ENCODE peak calls at places on chromosomes 6 and 20, in six cellular contexts. R, M, W, N, X and A are unnamed samples.

GRCh38 chr6:152246554-152247337 is 390.4 kb downstream of the SYNE1 start:
- DNase-seq in R (no peak), X (no peak), M (no peak), W (no peak), N (no peak), A (no peak)

GRCh38 chr6:71383891-71384489 is 95.4 kb downstream of the OGFRL1 start:
- DNase-seq in R (no peak), N (no peak), M (no peak), X (no peak), W (no peak), A (no peak)

GRCh38 chr20:37356961-37357371 is 11.0 kb downstream of the SRC start:
- DNase-seq in X (no peak), N (no peak), R (peak; percentile 41), M (no peak), W (peak; percentile 64), A (no peak)

GRCh38 chr6:17478946-17479345 is 85.6 kb downstream of the CAP2 start:
- DNase-seq in X (no peak), W (no peak), R (no peak), N (no peak), M (no peak), A (no peak)

GRCh38 chr20:63889241-63890200 is 5.4 kb upstream of the DNAJC5 start:
- DNase-seq in R (no peak), X (no peak), N (no peak), M (no peak), W (no peak), A (no peak)

GRCh38 chr6:100281471-100281878 is 183.2 kb downstream of the SIM1 start:
- DNase-seq in R (no peak), N (no peak), W (no peak), X (no peak), M (no peak), A (no peak)

GRCh38 chr6:14333556-14334305 is 216.2 kb downstream of the CD83 start:
- DNase-seq in W (no peak), N (no peak), M (no peak), X (no peak), R (no peak), A (no peak)

GRCh38 chr20:41627001-41627400 is 8.8 kb upstream of the CHD6 start:
- DNase-seq in W (no peak), M (no peak), X (no peak), N (no peak), R (no peak), A (no peak)

GRCh38 chr6:2263896-2264295 is 18.5 kb upstream of the GMDS start:
- DNase-seq in W (no peak), X (no peak), R (no peak), N (no peak), M (no peak), A (no peak)

GRCh38 chr6:168884050-168884645 is 369.5 kb downstream of the THBS2 start:
- DNase-seq in N (no peak), R (no peak), X (no peak), M (no peak), W (no peak), A (no peak)
- H3K27ac ChIP-seq in N (no peak overlapping the region), R (no peak overlapping the region), X (no peak overlapping the region), M (no peak overlapping the region), W (no peak overlapping the region), A (no peak overlapping the region)

GRCh38 chr6:159777240-159777904 is 12.0 kb downstream of the TCP1 start:
- DNase-seq in N (no peak), R (no peak), X (no peak), W (no peak), M (no peak), A (no peak)
- TF ChIP-seq POLR2A in N (no peak), R (no peak), X (no peak), W (no peak), M (no peak), A (no peak)

GRCh38 chr20:60212695-60213094 is 254.5 kb downstream of the CDH26 start:
- DNase-seq in X (no peak), M (no peak), W (no peak), N (no peak), R (no peak), A (no peak)

GRCh38 chr20:60213126-60213893 is 255.1 kb downstream of the CDH26 start:
- DNase-seq in W (no peak), N (no peak), M (no peak), R (no peak), X (no peak), A (no peak)

GRCh38 chr20:60219984-60220540 is 261.8 kb downstream of the CDH26 start:
- DNase-seq in M (no peak), W (no peak), N (no peak), R (no peak), X (no peak), A (no peak)

GRCh38 chr20:60214901-60215522 is 256.8 kb downstream of the CDH26 start:
- DNase-seq in R (no peak), M (no peak), X (no peak), W (no peak), N (no peak), A (no peak)

GRCh38 chr20:60215786-60216730 is 257.8 kb downstream of the CDH26 start:
- DNase-seq in M (no peak), N (no peak), W (no peak), R (no peak), X (no peak), A (no peak)
- H3K4me3 ChIP-seq in M (no peak overlapping the region), N (no peak overlapping the region), W (no peak overlapping the region), R (no peak overlapping the region), X (no peak overlapping the region), A (no peak overlapping the region)

DNA sequence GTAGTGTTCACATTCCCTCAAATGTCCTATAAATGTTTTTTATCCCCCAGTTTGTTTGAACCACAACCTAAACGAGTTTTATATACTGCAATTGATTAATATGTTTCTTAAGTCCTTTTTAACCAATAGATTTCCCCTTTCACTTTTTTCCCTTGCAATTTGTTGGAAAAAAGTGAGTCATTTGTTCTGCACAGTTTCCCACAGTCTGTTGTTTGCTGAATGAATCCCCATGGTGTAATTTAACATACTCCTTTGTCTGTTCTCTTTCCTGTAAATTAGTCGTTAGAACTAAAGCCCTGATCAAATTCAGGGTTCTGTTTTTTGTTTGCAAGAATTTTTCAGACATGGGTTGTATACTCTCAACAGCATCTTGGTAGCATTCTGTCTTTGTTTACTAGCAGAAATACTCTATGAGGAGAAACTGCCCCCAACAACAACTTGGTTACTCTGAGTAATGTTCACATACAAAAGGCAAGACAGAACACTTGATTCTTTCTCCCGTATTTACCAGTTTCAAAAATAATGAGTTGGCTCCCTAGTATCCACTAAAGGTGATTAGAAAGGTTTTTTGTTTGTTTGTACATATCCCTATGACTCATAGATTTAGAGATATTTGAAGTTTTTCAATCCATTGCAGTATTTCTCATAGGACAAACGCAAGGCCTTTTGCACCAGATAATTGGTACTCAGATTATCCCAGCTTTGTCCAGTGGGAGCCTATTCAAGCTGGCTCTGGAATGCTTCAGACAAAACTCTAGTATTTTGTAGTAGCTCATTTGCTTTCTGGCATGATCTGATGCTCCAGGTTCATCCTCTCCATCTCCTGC is 16.5 kb downstream of the BLOC1S5 start:
- DNase-seq in R (no peak), X (no peak), N (no peak), W (no peak), M (no peak), A (no peak)
- H3K27ac ChIP-seq in R (no peak overlapping the region), X (no peak overlapping the region), N (peak overlapping the region; percentile 49), W (no peak overlapping the region), M (no peak overlapping the region), A (no peak overlapping the region)

DNA sequence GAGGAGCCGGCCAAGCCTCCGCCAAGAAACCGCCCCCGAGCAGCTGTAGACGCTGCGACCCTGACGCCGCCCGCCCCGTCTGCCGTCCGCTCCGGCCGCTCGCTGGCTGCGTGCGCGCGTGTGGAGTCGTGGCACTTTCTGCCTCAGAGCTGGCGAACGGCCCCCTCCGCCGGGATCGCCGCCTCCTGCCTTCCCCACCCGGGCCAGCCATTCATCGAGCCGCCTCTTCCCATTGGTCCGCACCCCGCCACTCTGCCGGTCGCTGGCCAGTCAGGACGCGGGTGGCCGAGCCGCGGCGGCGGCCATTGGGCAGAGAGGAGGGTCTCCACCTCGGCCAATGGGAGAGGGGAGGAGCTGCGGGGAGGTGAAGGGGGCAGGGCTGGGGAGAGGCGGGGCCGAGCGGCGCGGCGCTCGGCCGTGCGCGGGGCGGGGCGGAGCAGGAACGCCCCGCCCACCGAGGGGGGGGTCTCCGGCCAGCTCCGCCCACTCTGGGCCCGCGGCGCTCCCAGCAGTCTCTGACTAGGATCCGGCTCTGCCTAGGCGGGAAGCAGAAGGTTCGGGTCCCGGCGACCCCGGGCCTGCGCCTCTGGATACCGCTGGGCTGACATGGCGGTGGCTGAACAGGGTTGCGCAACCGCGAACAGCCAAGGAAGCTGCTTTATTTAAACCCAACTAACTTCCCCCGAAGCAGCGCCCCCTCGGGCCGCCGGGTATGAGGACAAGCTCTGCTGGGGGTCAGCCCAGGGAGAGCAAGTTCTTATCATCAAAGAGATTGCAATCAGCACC is at the start of gene RRBP1:
- DNase-seq in X (peak; percentile 99), N (peak; percentile 99), W (peak; percentile 99), M (peak; percentile 96), R (peak; percentile 99), A (peak; percentile 98)
- TF ChIP-seq POLR2A in X (peak; percentile 80), N (no peak), W (peak; percentile 82), M (no peak), R (peak; percentile 98), A (peak; percentile 78)